ENCODE peak calls at places on chromosomes 1 and 21, in four cellular contexts. P is CD8-positive, alpha-beta T cell; B is right atrium auricular region; C is suprapubic skin. I is an unnamed sample.
A peak's percentile ranks its signal among the peaks of the same experiment; 100 is the strongest.

GRCh38 chr1:234851450-234852438 is 241.8 kb upstream of the IRF2BP2 start:
- DNase-seq in P (no peak), B (no peak), C (no peak), I (no peak)

GRCh38 chr1:229653420-229653819 is 27.4 kb downstream of the URB2 start:
- DNase-seq in P (no peak), B (no peak), C (no peak), I (no peak)

GRCh38 chr21:46116846-46117585 is 19.1 kb downstream of the COL6A2 start:
- DNase-seq in P (no peak), B (no peak), C (peak; percentile 75), I (no peak)

GRCh38 chr1:90710579-90711536 is 6.2 kb downstream of the BARHL2 start:
- DNase-seq in P (no peak), B (no peak), C (no peak), I (no peak)

GRCh38 chr1:226407199-226407496 is 745 bp downstream of the PARP1 start:
- DNase-seq in P (no peak), B (no peak), C (no peak), I (no peak)

GRCh38 chr1:54480201-54480848 is 67.7 kb upstream of the ACOT11 start:
- DNase-seq in P (no peak), B (no peak), C (no peak), I (no peak)

GRCh38 chr1:91635763-91636162 is 135.1 kb downstream of the CDC7 start:
- DNase-seq in P (no peak), B (no peak), C (no peak), I (no peak)

GRCh38 chr1:27504588-27505419 is 14.8 kb upstream of the WASF2 start:
- DNase-seq in P (no peak), B (peak; percentile 87), C (peak; percentile 88), I (no peak)

GRCh38 chr1:53183277-53183990 is 13.2 kb upstream of the CPT2 start:
- DNase-seq in P (no peak), B (peak; percentile 67), C (no peak), I (no peak)

GRCh38 chr1:41862411-41863221 is 56.1 kb downstream of the HIVEP3 start:
- DNase-seq in P (no peak), B (no peak), C (no peak), I (peak; percentile 67)

GRCh38 chr21:27213328-27213727 is 246.4 kb upstream of the ADAMTS5 start:
- DNase-seq in P (no peak), B (no peak), C (no peak), I (no peak)

GRCh38 chr21:38769253-38769780 is 36.4 kb upstream of the ETS2 start:
- DNase-seq in P (no peak), B (no peak), C (no peak), I (no peak)

GRCh38 chr1:34163792-34164509 is 1.1 kb downstream of the CSMD2 start:
- DNase-seq in P (no peak), B (no peak), C (no peak), I (no peak)

GRCh38 chr1:228979774-228980173 is 244.5 kb downstream of the RHOU start:
- DNase-seq in P (no peak), B (no peak), C (no peak), I (no peak)

GRCh38 chr1:235946570-235946981 is 79.9 kb upstream of the LYST start:
- DNase-seq in P (no peak), B (no peak), C (no peak), I (no peak)

GRCh38 chr1:92989936-92990582 is 28.8 kb upstream of the DIPK1A start:
- DNase-seq in P (no peak), B (no peak), C (no peak), I (peak; percentile 59)

GRCh38 chr1:15933684-15934083 is 42.2 kb downstream of the ZBTB17 start:
- DNase-seq in P (no peak), B (no peak), C (no peak), I (no peak)

GRCh38 chr1:84479998-84480397 is 932 bp downstream of the RPF1 start:
- DNase-seq in P (no peak), B (no peak), C (no peak), I (no peak)

GRCh38 chr1:200732438-200732837 is 6.3 kb upstream of the CAMSAP2 start:
- DNase-seq in P (no peak), B (no peak), C (no peak), I (no peak)

GRCh38 chr21:32190491-32191144 is 88.2 kb downstream of the MIS18A start:
- DNase-seq in P (no peak), B (no peak), C (peak; percentile 34), I (no peak)

GRCh38 chr1:221849897-221850296 is 108.0 kb upstream of the DUSP10 start:
- DNase-seq in P (no peak), B (no peak), C (no peak), I (no peak)

GRCh38 chr1:52127181-52128175 is 14.4 kb upstream of the ZFYVE9 start:
- DNase-seq in P (no peak), B (no peak), C (no peak), I (no peak)

GRCh38 chr21:45138199-45139002 is 64.0 kb downstream of the ADARB1 start:
- DNase-seq in P (peak; percentile 28), B (no peak), C (peak; percentile 91), I (no peak)

GRCh38 chr1:43381609-43382008 is 8.0 kb downstream of the MED8 start:
- DNase-seq in P (no peak), B (no peak), C (no peak), I (no peak)

GRCh38 chr1:153532769-153533599 is 2.8 kb downstream of the S100A6 start:
- DNase-seq in P (peak; percentile 55), B (peak; percentile 95), C (peak; percentile 95), I (no peak)
- H3K4me3 ChIP-seq in P (peak overlapping the region; percentile 33), B (peak overlapping the region; percentile 74), C (peak overlapping the region; percentile 80), I (peak overlapping the region; percentile 81)

GRCh38 chr1:23485002-23485332 is 988 bp upstream of the ASAP3 start:
- DNase-seq in P (no peak), B (no peak), C (no peak), I (no peak)

GRCh38 chr1:23484253-23485001 is 448 bp upstream of the ASAP3 start:
- DNase-seq in P (peak; percentile 84), B (peak; percentile 94), C (peak; percentile 98), I (peak; percentile 73)

GRCh38 chr1:23481904-23482303 is 2.1 kb downstream of the ASAP3 start:
- DNase-seq in P (no peak), B (no peak), C (no peak), I (no peak)

GRCh38 chr1:23481026-23481597 is 2.9 kb downstream of the ASAP3 start:
- DNase-seq in P (no peak), B (no peak), C (no peak), I (no peak)

DNA sequence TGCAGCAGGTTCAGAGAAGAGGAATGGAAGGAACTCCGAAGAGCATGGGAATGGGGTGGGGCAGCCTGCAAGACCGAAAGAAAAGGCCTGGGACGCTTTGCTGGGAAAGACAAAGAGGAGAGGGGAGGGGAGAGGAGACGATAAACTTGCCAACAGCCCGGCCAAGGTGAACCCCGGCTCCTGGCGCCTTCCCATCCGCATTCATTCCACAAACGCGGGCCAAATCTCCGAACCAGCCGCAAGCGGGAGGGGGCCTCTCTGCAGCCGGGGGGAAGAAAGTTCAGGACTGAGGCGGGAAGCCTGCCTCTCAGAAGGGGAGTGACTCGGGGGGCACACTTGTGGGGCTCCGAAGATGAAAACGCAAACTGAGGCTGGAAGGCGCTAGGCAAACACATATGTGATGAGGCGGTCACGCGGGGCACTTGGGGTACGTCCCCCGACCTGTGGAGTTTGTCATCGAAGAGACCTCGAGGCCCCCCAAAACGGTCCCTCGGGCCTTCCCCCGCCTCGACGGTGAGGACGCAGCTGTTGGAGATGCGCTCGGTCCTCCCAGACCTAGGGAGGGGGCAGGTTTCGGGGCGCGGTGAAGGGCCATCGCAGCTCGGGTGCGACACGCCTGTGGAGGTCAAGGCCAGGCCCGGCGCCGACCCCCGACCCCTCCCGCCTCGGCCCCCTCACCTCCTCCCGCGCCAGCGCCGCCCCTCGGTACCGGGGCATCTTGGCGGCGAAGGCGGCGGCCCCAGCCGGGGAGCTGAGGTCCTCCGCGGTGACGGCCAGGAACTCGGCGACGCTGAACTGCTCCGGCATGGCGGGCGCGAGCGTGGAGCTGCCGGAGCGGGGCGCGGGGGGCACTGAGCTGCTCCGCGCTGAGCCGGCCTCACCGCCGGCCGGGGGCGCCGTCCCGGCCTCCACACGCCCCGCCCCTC is at the start of gene ASAP3:
- DNase-seq in P (no peak), B (no peak), C (peak; percentile 82), I (no peak)
- TF ChIP-seq CTCF in P (no peak), B (no peak), C (no peak), I (peak; percentile 4)

GRCh38 chr1:1402081-1402900 is 3.2 kb upstream of the CCNL2 start:
- DNase-seq in P (no peak), B (no peak), C (no peak), I (peak; percentile 30)
- H3K4me3 ChIP-seq in P (no peak overlapping the region), B (no peak overlapping the region), C (no peak overlapping the region), I (no peak overlapping the region)

DNA sequence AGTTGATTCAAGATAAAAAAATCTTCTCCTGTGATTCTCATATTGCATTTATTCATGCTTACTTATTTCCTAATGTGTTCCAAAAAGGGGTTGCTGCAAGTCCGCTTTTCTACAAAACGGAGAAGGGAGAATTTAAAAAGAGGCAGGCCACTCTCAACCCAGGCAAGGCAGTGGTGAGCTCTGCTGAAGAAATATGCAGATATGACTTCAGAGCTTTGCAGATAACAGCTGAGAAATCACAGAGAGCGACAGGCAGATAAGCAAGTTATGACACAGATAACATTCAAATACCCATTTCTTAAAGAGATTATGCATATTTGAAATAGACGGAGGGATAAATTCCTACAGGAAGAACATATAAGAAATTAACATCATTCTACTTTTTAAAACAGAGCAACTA is 79.9 kb downstream of the TBX19 start:
- DNase-seq in P (no peak), B (no peak), C (no peak), I (no peak)
- TF ChIP-seq CTCF in P (no peak), B (no peak), C (no peak), I (no peak)

GRCh38 chr1:21620011-21620410 is 49.1 kb downstream of the RAP1GAP start:
- DNase-seq in P (no peak), B (no peak), C (no peak), I (no peak)

GRCh38 chr1:21618059-21618458 is 51.1 kb downstream of the RAP1GAP start:
- DNase-seq in P (no peak), B (no peak), C (no peak), I (no peak)

GRCh38 chr1:21620461-21620860 is 48.7 kb downstream of the RAP1GAP start:
- DNase-seq in P (no peak), B (no peak), C (no peak), I (no peak)

GRCh38 chr1:21621051-21621450 is 48.1 kb downstream of the RAP1GAP start:
- DNase-seq in P (no peak), B (no peak), C (no peak), I (no peak)

GRCh38 chr1:21619041-21619947 is 49.9 kb downstream of the RAP1GAP start:
- DNase-seq in P (no peak), B (no peak), C (no peak), I (no peak)
- H3K4me3 ChIP-seq in P (no peak overlapping the region), B (no peak overlapping the region), C (no peak overlapping the region), I (no peak overlapping the region)

DNA sequence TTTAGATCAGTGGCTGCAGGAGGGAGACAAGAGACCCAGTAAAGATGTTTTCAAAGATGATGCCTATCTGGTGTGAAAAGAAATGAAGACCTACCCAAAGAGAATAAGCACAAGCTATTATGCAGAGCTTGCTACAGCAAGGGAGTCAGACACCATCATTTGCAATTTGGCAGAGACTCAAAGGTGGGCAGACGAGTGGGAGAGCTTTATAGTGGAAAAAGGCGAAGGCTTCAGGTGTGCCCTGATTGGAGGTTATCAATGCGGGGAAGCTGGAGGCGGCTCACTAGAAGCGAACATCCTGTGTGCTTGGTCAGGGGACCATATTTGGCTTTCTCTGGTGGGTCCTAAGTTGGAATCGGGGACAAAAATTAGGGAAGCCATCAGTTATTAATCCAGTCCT is 183.8 kb downstream of the DISC1 start:
- DNase-seq in P (no peak), B (no peak), C (no peak), I (no peak)
- TF ChIP-seq CTCF in P (no peak), B (no peak), C (no peak), I (no peak)